ENCODE peak calls at places on chromosome 14, in seven cellular contexts. G is activated CD8-positive, alpha-beta memory T cell treated with anti-CD3 and anti-CD28 coated beads for 24 hours; W is breast epithelium; R is left lobe of liver; F is GM23248; N is HT-29; S is HCT116. V is an unnamed sample.

GRCh38 chr14:59032821-59033220 is 155.6 kb upstream of the DAAM1 start:
- DNase-seq in F (no peak), W (no peak), R (no peak), G (no peak), S (no peak), N (no peak), V (no peak)

GRCh38 chr14:28058012-28058296 is 708.6 kb upstream of the FOXG1 start:
- DNase-seq in S (no peak), F (no peak), W (no peak), N (no peak), G (no peak), R (no peak), V (no peak)

GRCh38 chr14:81211844-81212243 is 8.9 kb downstream of the GTF2A1 start:
- DNase-seq in N (peak), S (no peak), G (no peak), F (peak), R (peak), W (no peak), V (no peak)

GRCh38 chr14:98501335-98501734 is 770.7 kb downstream of the BCL11B start:
- DNase-seq in G (no peak), N (no peak), S (no peak), F (no peak), W (no peak), R (no peak), V (no peak)

GRCh38 chr14:78399316-78399889 is 229.2 kb downstream of the NRXN3 start:
- DNase-seq in R (no peak), N (peak), W (no peak), S (no peak), F (peak), G (no peak), V (no peak)

GRCh38 chr14:85531141-85531593 is 1.2 kb downstream of the FLRT2 start:
- DNase-seq in G (no peak), N (no peak), W (peak), R (no peak), S (no peak), F (peak), V (no peak)

GRCh38 chr14:36365766-36366165 is 45.3 kb upstream of the MBIP start:
- DNase-seq in G (no peak), S (no peak), R (no peak), F (no peak), N (no peak), W (no peak), V (no peak)

GRCh38 chr14:64364907-64365306 is 23.2 kb upstream of the MTHFD1 start:
- DNase-seq in N (no peak), F (peak), R (no peak), S (no peak), W (no peak), G (no peak), V (peak)

GRCh38 chr14:37546621-37547447 is 48.2 kb downstream of the FOXA1 start:
- DNase-seq in S (no peak), W (no peak), F (no peak), R (peak), N (peak), G (no peak), V (no peak)

GRCh38 chr14:67335781-67336180 is 23.8 kb downstream of the ATP6V1D start:
- DNase-seq in W (no peak), R (no peak), S (peak), G (no peak), N (peak), F (peak), V (no peak)

GRCh38 chr14:75282166-75282547 is 3.5 kb downstream of the FOS start:
- DNase-seq in S (no peak), R (no peak), N (peak), F (peak), W (no peak), G (no peak), V (no peak)

GRCh38 chr14:52706724-52707706 is at the start of gene PSMC6:
- DNase-seq in W (peak), G (peak), S (peak), F (peak), N (peak), R (peak), V (peak)

GRCh38 chr14:52314521-52315354 is 626 bp downstream of the PTGER2 start:
- DNase-seq in F (peak), G (peak), N (no peak), R (no peak), W (no peak), S (no peak), V (no peak)

GRCh38 chr14:95527392-95528002 is 7.4 kb upstream of the GLRX5 start:
- DNase-seq in F (peak), N (peak), W (no peak), R (no peak), S (no peak), G (peak), V (peak)

GRCh38 chr14:35534884-35535793 is 1.2 kb downstream of the INSM2 start:
- DNase-seq in G (peak), S (no peak), N (no peak), F (peak), W (peak), R (peak), V (peak)

GRCh38 chr14:61469771-61470170 is 148.4 kb downstream of the PRKCH start:
- DNase-seq in N (no peak), R (no peak), F (no peak), W (no peak), S (no peak), G (peak), V (no peak)

GRCh38 chr14:104686624-104687517 is 2.5 kb upstream of the INF2 start:
- DNase-seq in W (no peak), G (no peak), R (no peak), S (no peak), F (no peak), N (no peak), V (no peak)

GRCh38 chr14:67241416-67242362 is at the start of gene PALS1:
- DNase-seq in N (peak), S (peak), W (no peak), R (peak), F (peak), G (no peak), V (peak)

GRCh38 chr14:77061630-77062029 is 33.1 kb upstream of the IRF2BPL start:
- DNase-seq in W (no peak), F (no peak), N (no peak), R (no peak), G (no peak), S (no peak), V (no peak)

GRCh38 chr14:23077962-23078361 is 17.0 kb downstream of the ACIN1 start:
- DNase-seq in G (peak), W (no peak), S (no peak), R (no peak), N (no peak), F (peak), V (no peak)

GRCh38 chr14:61091657-61092273 is 110.7 kb downstream of the SLC38A6 start:
- DNase-seq in R (no peak), F (no peak), G (no peak), N (no peak), W (no peak), S (no peak), V (no peak)

GRCh38 chr14:61268797-61269196 is 12.3 kb downstream of the TMEM30B start:
- DNase-seq in G (no peak), F (peak), N (no peak), W (no peak), R (no peak), S (no peak), V (no peak)

GRCh38 chr14:28820677-28821076 is 54.1 kb downstream of the FOXG1 start:
- DNase-seq in G (no peak), S (no peak), W (no peak), F (no peak), R (no peak), N (no peak), V (no peak)

GRCh38 chr14:68088463-68088862 is 268.9 kb downstream of the RAD51B start:
- DNase-seq in N (no peak), F (no peak), S (peak), G (no peak), W (no peak), R (no peak), V (peak)

GRCh38 chr14:36834293-36834692 is 172.6 kb downstream of the PAX9 start:
- DNase-seq in N (no peak), R (no peak), F (no peak), W (no peak), G (no peak), S (no peak), V (no peak)

GRCh38 chr14:31263485-31264133 is 56.0 kb upstream of the HECTD1 start:
- DNase-seq in G (no peak), F (peak), S (peak), R (no peak), W (no peak), N (peak), V (peak)

GRCh38 chr14:105993814-105994213 is 467.4 kb downstream of the TMEM121 start:
- DNase-seq in G (peak), N (no peak), W (no peak), R (no peak), S (no peak), F (no peak), V (no peak)

GRCh38 chr14:95741051-95741490 is 27.1 kb upstream of the TCL1A start:
- DNase-seq in N (no peak), W (peak), G (no peak), F (peak), R (no peak), S (peak), V (no peak)

GRCh38 chr14:60349663-60350365 is 100.8 kb downstream of the PPM1A start:
- DNase-seq in G (no peak), R (no peak), F (peak), W (no peak), N (peak), S (peak), V (peak)

GRCh38 chr14:95533391-95533821 is 1.4 kb upstream of the GLRX5 start:
- DNase-seq in F (peak), N (peak), G (peak), R (no peak), W (no peak), S (no peak), V (no peak)

GRCh38 chr14:72594099-72594901 is 299.6 kb downstream of the DPF3 start:
- DNase-seq in N (no peak), F (no peak), G (no peak), R (no peak), S (no peak), W (no peak), V (no peak)

GRCh38 chr14:68733086-68733621 is 59.7 kb downstream of the ZFP36L1 start:
- DNase-seq in S (no peak), R (no peak), F (no peak), W (no peak), N (no peak), G (no peak), V (no peak)

GRCh38 chr14:94005324-94005723 is 8.2 kb downstream of the CCDC197 start:
- DNase-seq in N (no peak), R (no peak), S (no peak), G (no peak), F (peak), W (no peak), V (no peak)

GRCh38 chr14:20179218-20179617 is 11.5 kb upstream of the OR11G2 start:
- DNase-seq in G (no peak), F (no peak), N (no peak), S (no peak), R (no peak), W (no peak), V (no peak)

GRCh38 chr14:75247286-75247922 is 31.2 kb upstream of the FOS start:
- DNase-seq in G (peak), N (no peak), F (no peak), S (no peak), R (no peak), W (no peak), V (no peak)

GRCh38 chr14:95523818-95524448 is 7.5 kb upstream of the SYNE3 start:
- DNase-seq in W (no peak), R (peak), N (peak), G (peak), F (peak), S (no peak), V (no peak)

GRCh38 chr14:98665019-98665418 is 607.0 kb downstream of the BCL11B start:
- DNase-seq in N (no peak), W (no peak), R (no peak), F (no peak), S (no peak), G (no peak), V (no peak)

GRCh38 chr14:87712386-87713113 is 280.4 kb downstream of the GALC start:
- DNase-seq in R (no peak), W (no peak), G (no peak), S (no peak), F (no peak), N (no peak), V (no peak)

GRCh38 chr14:65095633-65096205 is 6.6 kb downstream of the MAX start:
- DNase-seq in S (no peak), G (no peak), R (peak), W (peak), F (peak), N (no peak), V (no peak)

V was measured in A172.